ENCODE peak calls at places on chromosomes 3 and 15, in seven cellular contexts. F, J, Q, T, O, G and L are unnamed samples. For H3K4me1, the result is how much of the 10 kb centered on the place peaks cover.

GRCh38 chr3:186361612-186362408 is at the start of gene DGKG:
- DNase-seq in F (no peak), J (peak), Q (peak), T (no peak), O (no peak), G (no peak), L (peak)

GRCh38 chr15:36527512-36528162 is 51.8 kb upstream of the CDIN1 start:
- DNase-seq in F (no peak), J (no peak), Q (no peak), T (no peak), O (no peak), G (no peak), L (no peak)

GRCh38 chr3:101873619-101874018 is 24.3 kb downstream of the NFKBIZ start:
- DNase-seq in F (peak), J (no peak), Q (no peak), T (no peak), O (no peak), G (peak), L (no peak)

GRCh38 chr3:11155341-11156025 is 1.2 kb downstream of the HRH1 start:
- DNase-seq in F (peak), J (peak), Q (peak), T (peak), O (peak), G (peak), L (peak)

GRCh38 chr15:63172376-63173115 is 15.3 kb upstream of the RPS27L start:
- DNase-seq in F (no peak), J (no peak), Q (peak), T (peak), O (no peak), G (no peak), L (no peak)

GRCh38 chr3:71585126-71585525 is 1.6 kb upstream of the FOXP1 start:
- DNase-seq in F (no peak), J (no peak), Q (no peak), T (no peak), O (no peak), G (no peak), L (no peak)

GRCh38 chr3:184169896-184170875 is 4.5 kb upstream of the AP2M1 start:
- DNase-seq in F (no peak), J (no peak), Q (no peak), T (no peak), O (no peak), G (no peak), L (no peak)

GRCh38 chr3:47161983-47162694 is 1.8 kb downstream of the SETD2 start:
- DNase-seq in F (no peak), J (no peak), Q (no peak), T (no peak), O (no peak), G (peak), L (no peak)

GRCh38 chr3:11774296-11774877 is 72.3 kb downstream of the TAMM41 start:
- DNase-seq in F (peak), J (peak), Q (peak), T (peak), O (peak), G (peak), L (peak)

GRCh38 chr15:65054333-65055200 is 9.4 kb downstream of the SLC51B start:
- DNase-seq in F (peak), J (peak), Q (peak), T (peak), O (peak), G (peak), L (peak)

GRCh38 chr15:27587810-27588209 is 511.3 kb downstream of the OCA2 start:
- DNase-seq in F (no peak), J (peak), Q (peak), T (peak), O (no peak), G (no peak), L (peak)

GRCh38 chr15:27579738-27580137 is 519.4 kb downstream of the OCA2 start:
- DNase-seq in F (no peak), J (no peak), Q (no peak), T (no peak), O (no peak), G (no peak), L (no peak)

GRCh38 chr15:27582741-27583400 is 516.2 kb downstream of the OCA2 start:
- DNase-seq in F (peak), J (no peak), Q (no peak), T (no peak), O (no peak), G (no peak), L (no peak)
- H3K4ac ChIP-seq in F (no peak), J (no peak), Q (no peak), T (no peak), O (no peak), G (no peak), L (no peak)

GRCh38 chr3:23993556-23994246 is 48.6 kb downstream of the NR1D2 start:
- DNase-seq in F (no peak), J (no peak), Q (no peak), T (no peak), O (no peak), G (peak), L (no peak)

GRCh38 chr3:23987376-23987775 is 42.3 kb downstream of the NR1D2 start:
- DNase-seq in F (no peak), J (no peak), Q (no peak), T (no peak), O (no peak), G (peak), L (no peak)

GRCh38 chr3:23994247-23994574 is 49.1 kb downstream of the NR1D2 start:
- DNase-seq in F (no peak), J (no peak), Q (no peak), T (no peak), O (no peak), G (peak), L (no peak)

GRCh38 chr3:23992051-23992628 is 47.1 kb downstream of the NR1D2 start:
- DNase-seq in F (peak), J (no peak), Q (no peak), T (peak), O (no peak), G (peak), L (no peak)

DNA sequence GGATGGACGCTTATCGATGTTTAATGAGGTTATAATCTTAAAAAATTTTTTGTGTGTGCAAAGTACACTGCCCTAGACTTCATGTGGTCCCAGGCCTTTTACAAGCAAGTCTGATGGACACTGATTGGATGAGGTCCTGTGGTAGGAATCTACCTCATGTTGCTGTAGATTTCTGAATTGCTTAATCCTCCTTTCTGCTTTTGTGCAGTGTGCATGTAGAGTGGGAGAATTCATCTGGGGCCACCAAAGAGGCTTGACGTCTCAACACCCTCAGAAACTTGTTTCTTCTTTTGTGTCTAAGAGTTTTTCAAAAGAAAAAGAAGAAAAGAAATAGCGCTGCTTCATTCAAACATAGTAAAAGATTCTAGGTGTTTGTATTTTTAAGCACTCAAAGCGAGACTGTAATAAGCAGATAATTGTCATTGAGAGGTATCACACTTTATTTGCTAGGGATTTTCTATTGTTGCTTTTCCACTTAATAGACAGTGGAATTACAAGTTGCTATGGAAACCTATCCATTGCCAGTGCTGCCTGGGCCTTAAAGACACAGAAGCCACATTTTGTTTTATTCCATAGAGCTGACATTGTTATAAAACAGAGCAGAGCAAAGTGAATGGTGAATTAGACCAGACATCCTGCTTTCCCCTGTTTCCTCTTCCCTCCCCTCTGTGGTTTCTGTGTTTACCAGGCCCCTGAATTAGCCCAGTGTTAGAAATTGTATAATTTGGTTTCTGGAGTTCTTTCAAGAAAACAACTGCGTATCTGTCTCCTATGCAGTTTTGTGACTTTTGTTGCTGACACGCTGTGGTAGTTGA is 46.4 kb downstream of the NR1D2 start:
- DNase-seq in F (peak), J (no peak), Q (no peak), T (no peak), O (no peak), G (peak), L (no peak)
- H3K4me1 ChIP-seq in F (under half), J (under half), Q (under half), T (under half), O (under half), G (under half), L (under half)

DNA sequence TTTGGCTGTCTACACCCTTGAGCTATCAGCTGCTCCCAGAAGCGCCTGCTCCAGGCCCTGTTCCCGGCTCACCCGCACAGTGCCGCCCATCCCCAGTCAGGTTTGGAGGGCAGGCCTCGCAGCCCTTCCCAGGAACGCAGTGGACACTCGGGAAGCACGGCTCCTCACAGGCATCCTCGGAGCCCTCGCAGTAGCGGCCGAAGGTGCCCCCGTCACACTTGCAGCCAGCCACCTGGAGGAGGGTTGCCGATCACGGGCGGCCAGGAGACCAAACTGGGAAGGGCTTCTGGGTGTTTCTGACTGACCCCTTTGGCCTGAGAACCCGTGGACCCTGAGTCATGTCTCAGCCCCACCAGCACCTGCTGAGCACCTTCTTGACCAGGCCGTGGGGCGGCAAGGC is 33.4 kb downstream of the MUC20 start:
- DNase-seq in F (no peak), J (no peak), Q (no peak), T (no peak), O (no peak), G (no peak), L (no peak)
- H3K4ac ChIP-seq in F (no peak), J (no peak), Q (no peak), T (no peak), O (no peak), G (no peak), L (no peak)

DNA sequence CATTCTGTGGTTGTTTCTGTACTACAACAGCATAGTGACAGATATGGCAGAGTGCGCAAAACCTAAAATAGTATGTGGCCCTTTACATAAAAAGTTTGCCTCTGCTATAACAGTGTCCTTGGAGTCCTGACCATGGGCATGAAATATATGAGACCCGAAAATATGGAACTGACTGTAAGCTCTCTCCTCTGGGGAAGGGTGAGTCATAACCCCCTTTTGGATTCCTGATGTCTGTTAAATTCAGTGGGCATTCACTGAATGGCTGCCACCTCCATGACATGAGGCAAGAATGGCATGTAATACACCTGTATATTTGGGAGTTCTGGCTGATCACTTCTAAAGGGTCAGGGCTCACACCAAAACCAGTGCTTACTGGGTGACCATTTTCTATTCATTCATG is 6.1 kb downstream of the TBC1D2B start:
- DNase-seq in F (no peak), J (no peak), Q (no peak), T (no peak), O (no peak), G (no peak), L (no peak)
- H3K4me1 ChIP-seq in F (under half), J (under half), Q (under half), T (under half), O (under half), G (under half), L (under half)